ENCODE peak calls at places on chromosomes 5 and 9, in nine cellular contexts. N, W, T, K, O, A, C, D and H are unnamed samples.

GRCh38 chr5:141958113-141958512 is at the start of gene PCDH12:
- DNase-seq in N (no peak), W (no peak), T (peak; percentile 74), K (peak; percentile 71), O (peak; percentile 22), A (no peak), C (no peak), D (no peak), H (no peak)

GRCh38 chr5:133274597-133274935 is 222.8 kb downstream of the HSPA4 start:
- DNase-seq in N (no peak), W (peak; percentile 5), T (peak; percentile 60), K (peak; percentile 96), O (no peak), A (no peak), C (no peak), D (no peak), H (no peak)

GRCh38 chr5:172311605-172312004 is 28.0 kb upstream of the UBTD2 start:
- DNase-seq in N (no peak), W (no peak), T (no peak), K (no peak), O (no peak), A (no peak), C (no peak), D (no peak), H (no peak)

GRCh38 chr9:93686127-93686879 is 109.9 kb downstream of the PHF2 start:
- DNase-seq in N (no peak), W (no peak), T (no peak), K (no peak), O (no peak), A (no peak), C (no peak), D (no peak), H (no peak)

GRCh38 chr5:138504799-138505198 is 38.2 kb downstream of the ETF1 start:
- DNase-seq in N (no peak), W (peak; percentile 19), T (no peak), K (no peak), O (no peak), A (no peak), C (no peak), D (no peak), H (no peak)

GRCh38 chr5:158770506-158770905 is 329.2 kb downstream of the EBF1 start:
- DNase-seq in N (no peak), W (no peak), T (peak; percentile 25), K (peak; percentile 21), O (no peak), A (no peak), C (no peak), D (no peak), H (no peak)

GRCh38 chr5:156473271-156473935 is 146.4 kb downstream of the SGCD start:
- DNase-seq in N (no peak), W (no peak), T (no peak), K (no peak), O (no peak), A (no peak), C (no peak), D (no peak), H (no peak)

GRCh38 chr5:72107874-72108199 is 562 bp downstream of the MAP1B start:
- DNase-seq in N (no peak), W (peak; percentile 55), T (peak; percentile 42), K (peak; percentile 74), O (peak; percentile 3), A (peak; percentile 39), C (no peak), D (no peak), H (no peak)

GRCh38 chr5:16819522-16820167 is 116.4 kb downstream of the MYO10 start:
- DNase-seq in N (no peak), W (no peak), T (no peak), K (no peak), O (no peak), A (no peak), C (no peak), D (no peak), H (peak; percentile 41)

GRCh38 chr9:111481885-111482636 is 2.1 kb downstream of the ECPAS start:
- DNase-seq in N (no peak), W (peak; percentile 60), T (no peak), K (peak; percentile 73), O (no peak), A (no peak), C (no peak), D (no peak), H (no peak)

GRCh38 chr5:36227046-36227445 is 14.7 kb downstream of the NADK2 start:
- DNase-seq in N (no peak), W (no peak), T (no peak), K (no peak), O (no peak), A (no peak), C (no peak), D (no peak), H (no peak)